ENCODE peak calls at places on chromosome 9, in eight cellular contexts. D, R, Z, L, P, N, I and E are unnamed samples.

GRCh38 chr9:130042406-130042930 is 521 bp downstream of the FNBP1 start:
- DNase-seq in I (no peak), N (no peak), Z (peak), L (no peak), R (no peak), P (peak), D (no peak), E (peak)

GRCh38 chr9:129489838-129490582 is 130.9 kb downstream of the C9orf50 start:
- DNase-seq in P (no peak), I (no peak), R (peak), Z (peak), N (peak), D (no peak), L (peak), E (no peak)

GRCh38 chr9:129278391-129279237 is 100.6 kb upstream of the IER5L start:
- DNase-seq in D (peak), L (no peak), P (no peak), R (peak), N (peak), I (no peak), Z (no peak), E (no peak)

GRCh38 chr9:107487521-107488399 is 1.8 kb downstream of the KLF4 start:
- DNase-seq in I (no peak), R (peak), L (no peak), D (no peak), Z (peak), N (no peak), P (peak), E (peak)

GRCh38 chr9:35079041-35079425 is 709 bp downstream of the FANCG start:
- DNase-seq in Z (no peak), D (no peak), R (no peak), N (no peak), P (peak), L (no peak), I (no peak), E (no peak)

GRCh38 chr9:76342862-76343261 is 51.4 kb downstream of the RFK start:
- DNase-seq in R (no peak), N (no peak), L (no peak), I (no peak), D (no peak), Z (no peak), P (no peak), E (no peak)

GRCh38 chr9:126393876-126394275 is 67.2 kb downstream of the MVB12B start:
- DNase-seq in L (no peak), D (no peak), R (peak), I (no peak), N (no peak), P (no peak), Z (no peak), E (no peak)

GRCh38 chr9:109739760-109740159 is 40.2 kb upstream of the PALM2AKAP2 start:
- DNase-seq in I (no peak), L (no peak), R (no peak), D (no peak), P (no peak), N (no peak), Z (no peak), E (no peak)

GRCh38 chr9:88370346-88370745 is 17.9 kb upstream of the SPIN1 start:
- DNase-seq in P (no peak), D (no peak), N (no peak), Z (no peak), R (no peak), L (no peak), I (peak), E (no peak)

GRCh38 chr9:14373319-14373632 is 59.3 kb upstream of the NFIB start:
- DNase-seq in P (no peak), L (no peak), Z (no peak), N (no peak), D (no peak), R (peak), I (no peak), E (no peak)

GRCh38 chr9:75198436-75198835 is 110.1 kb downstream of the OSTF1 start:
- DNase-seq in L (no peak), R (no peak), N (no peak), D (no peak), P (peak), Z (no peak), I (no peak), E (no peak)

GRCh38 chr9:18776836-18777820 is 255.9 kb downstream of the SAXO1 start:
- DNase-seq in Z (no peak), D (no peak), R (no peak), N (no peak), L (no peak), I (no peak), P (no peak), E (no peak)

GRCh38 chr9:105252405-105252756 is 7.9 kb downstream of the SLC44A1 start:
- DNase-seq in N (no peak), I (no peak), D (no peak), P (no peak), R (no peak), Z (no peak), L (no peak), E (no peak)

GRCh38 chr9:79989079-79989478 is 417.3 kb downstream of the TLE4 start:
- DNase-seq in Z (no peak), L (no peak), R (no peak), N (peak), P (peak), D (no peak), I (no peak), E (no peak)

GRCh38 chr9:84271887-84272556 is 68.5 kb downstream of the SLC28A3 start:
- DNase-seq in N (no peak), P (no peak), Z (no peak), L (no peak), I (no peak), R (peak), D (no peak), E (no peak)

GRCh38 chr9:106970219-106970975 is 107.4 kb downstream of the ZNF462 start:
- DNase-seq in P (no peak), I (no peak), L (no peak), R (peak), N (no peak), D (no peak), Z (no peak), E (no peak)

GRCh38 chr9:8890695-8891094 is 1091.1 kb upstream of the DMAC1 start:
- DNase-seq in Z (no peak), L (no peak), N (no peak), I (no peak), P (no peak), D (no peak), R (no peak), E (no peak)